ENCODE peak calls at places on chromosomes 5 and 9, in five cellular contexts. Q is MM.1S, J is OCI-LY7, G is HCT116, D is PC-9. T is an unnamed sample. For H3K9me2, the result is how much of the 10 kb centered on the place peaks cover.

GRCh38 chr5:82664711-82665110 is 386.6 kb upstream of the RPS23 start:
- DNase-seq in J (no peak), D (no peak), Q (no peak), G (no peak), T (no peak)

GRCh38 chr5:26003966-26004365 is 1034.4 kb downstream of the CDH9 start:
- DNase-seq in D (no peak), G (no peak), Q (no peak), J (no peak), T (no peak)

GRCh38 chr9:136590788-136591187 is 44.9 kb upstream of the NOTCH1 start:
- DNase-seq in G (no peak), Q (no peak), J (no peak), D (no peak), T (no peak)

GRCh38 chr5:56202483-56202882 is 30.6 kb downstream of the ANKRD55 start:
- DNase-seq in D (no peak), J (no peak), G (no peak), Q (no peak), T (no peak)

GRCh38 chr9:132989414-132989996 is 11.0 kb downstream of the GFI1B start:
- DNase-seq in J (no peak), Q (no peak), D (no peak), G (no peak), T (no peak)

GRCh38 chr5:14364576-14365472 is 216.8 kb upstream of the OTULINL start:
- DNase-seq in D (peak), G (peak), Q (no peak), J (peak), T (peak)

GRCh38 chr9:129289131-129289731 is 111.2 kb upstream of the IER5L start:
- DNase-seq in Q (peak), D (no peak), J (peak), G (no peak), T (no peak)

GRCh38 chr5:173498286-173498685 is 118.2 kb downstream of the BOD1 start:
- DNase-seq in J (no peak), Q (no peak), G (no peak), D (peak), T (no peak)

GRCh38 chr5:173187054-173187743 is 42.9 kb downstream of the BNIP1 start:
- DNase-seq in J (peak), Q (peak), G (peak), D (peak), T (no peak)

GRCh38 chr9:131529597-131530545 is 1.2 kb downstream of the UCK1 start:
- DNase-seq in G (no peak), D (no peak), J (no peak), Q (no peak), T (no peak)

GRCh38 chr5:95955996-95956899 is 5.4 kb downstream of the ELL2 start:
- DNase-seq in D (no peak), Q (no peak), G (no peak), J (no peak), T (no peak)

GRCh38 chr5:74766348-74766886 is 500 bp downstream of the GFM2 start:
- DNase-seq in J (peak), Q (peak), G (peak), D (no peak), T (peak)

GRCh38 chr5:157248771-157249475 is 17.0 kb upstream of the CYFIP2 start:
- DNase-seq in D (no peak), G (no peak), Q (no peak), J (no peak), T (no peak)

GRCh38 chr9:127064335-127064734 is 58.1 kb downstream of the ANGPTL2 start:
- DNase-seq in D (no peak), Q (no peak), J (no peak), G (no peak), T (no peak)

GRCh38 chr5:24633705-24634325 is 11.0 kb downstream of the CDH10 start:
- DNase-seq in Q (peak), J (peak), G (peak), D (peak), T (peak)

GRCh38 chr5:2739360-2740050 is 12.0 kb downstream of the IRX2 start:
- DNase-seq in D (no peak), Q (no peak), G (no peak), J (no peak), T (no peak)

GRCh38 chr5:58094031-58094430 is 365.9 kb downstream of the PLK2 start:
- DNase-seq in G (no peak), D (peak), J (no peak), Q (peak), T (peak)

GRCh38 chr5:16980983-16981382 is 44.9 kb upstream of the MYO10 start:
- DNase-seq in Q (no peak), J (no peak), D (no peak), G (no peak), T (peak)

GRCh38 chr5:116825486-116825885 is 250.9 kb upstream of the SEMA6A start:
- DNase-seq in D (no peak), J (no peak), G (no peak), Q (no peak), T (no peak)
- H3K4me3 ChIP-seq in D (no peak), J (no peak), G (no peak), Q (no peak), T (no peak)

DNA sequence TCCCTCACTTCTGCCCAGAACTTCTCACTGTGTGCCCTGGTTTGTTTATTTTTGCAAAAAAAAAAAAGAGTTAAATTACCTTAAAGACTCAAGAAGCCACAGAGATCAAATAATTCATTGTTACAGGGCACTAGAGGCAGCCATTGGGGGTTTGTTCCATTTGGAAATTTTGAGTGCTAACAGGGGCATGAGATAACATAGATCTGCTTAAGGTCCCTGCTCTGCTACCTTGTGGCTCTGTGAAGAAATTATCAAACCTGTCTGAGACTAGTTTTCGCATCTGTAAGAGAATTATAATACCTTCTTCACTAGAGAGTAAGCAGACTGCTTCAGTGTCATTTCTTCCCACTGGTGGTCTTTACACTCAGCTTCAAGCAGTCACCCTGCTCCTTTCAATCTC is 394 bp downstream of the TLR4 start:
- DNase-seq in D (no peak), J (peak), Q (peak), G (no peak), T (no peak)
- H3K4me2 ChIP-seq in D (peak), J (peak), Q (peak), G (no peak), T (no peak)

GRCh38 chr9:82891321-82891720 is 171.6 kb downstream of the RASEF start:
- DNase-seq in J (no peak), Q (no peak), D (no peak), G (no peak), T (no peak)

GRCh38 chr9:82890401-82890800 is 172.5 kb downstream of the RASEF start:
- DNase-seq in Q (no peak), J (no peak), G (no peak), D (no peak), T (no peak)

GRCh38 chr9:82890865-82891264 is 172.1 kb downstream of the RASEF start:
- DNase-seq in Q (no peak), D (no peak), G (no peak), J (no peak), T (no peak)

GRCh38 chr9:82894961-82895902 is 167.7 kb downstream of the RASEF start:
- DNase-seq in J (no peak), G (no peak), Q (no peak), D (no peak), T (no peak)
- H3K9me2 ChIP-seq in J (under half), G (under half), Q (under half), D (under half), T (under half)

GRCh38 chr5:10564838-10565784 is 1.2 kb downstream of the ANKRD33B start:
- DNase-seq in Q (no peak), G (no peak), D (peak), J (peak), T (no peak)

GRCh38 chr5:10566556-10567068 is 2.7 kb downstream of the ANKRD33B start:
- DNase-seq in J (peak), G (no peak), D (no peak), Q (no peak), T (no peak)

GRCh38 chr5:10563940-10564837 is at the start of gene ANKRD33B:
- DNase-seq in D (peak), G (no peak), J (peak), Q (peak), T (peak)

GRCh38 chr5:10567181-10567591 is 3.3 kb downstream of the ANKRD33B start:
- DNase-seq in J (no peak), D (no peak), G (no peak), Q (no peak), T (no peak)

DNA sequence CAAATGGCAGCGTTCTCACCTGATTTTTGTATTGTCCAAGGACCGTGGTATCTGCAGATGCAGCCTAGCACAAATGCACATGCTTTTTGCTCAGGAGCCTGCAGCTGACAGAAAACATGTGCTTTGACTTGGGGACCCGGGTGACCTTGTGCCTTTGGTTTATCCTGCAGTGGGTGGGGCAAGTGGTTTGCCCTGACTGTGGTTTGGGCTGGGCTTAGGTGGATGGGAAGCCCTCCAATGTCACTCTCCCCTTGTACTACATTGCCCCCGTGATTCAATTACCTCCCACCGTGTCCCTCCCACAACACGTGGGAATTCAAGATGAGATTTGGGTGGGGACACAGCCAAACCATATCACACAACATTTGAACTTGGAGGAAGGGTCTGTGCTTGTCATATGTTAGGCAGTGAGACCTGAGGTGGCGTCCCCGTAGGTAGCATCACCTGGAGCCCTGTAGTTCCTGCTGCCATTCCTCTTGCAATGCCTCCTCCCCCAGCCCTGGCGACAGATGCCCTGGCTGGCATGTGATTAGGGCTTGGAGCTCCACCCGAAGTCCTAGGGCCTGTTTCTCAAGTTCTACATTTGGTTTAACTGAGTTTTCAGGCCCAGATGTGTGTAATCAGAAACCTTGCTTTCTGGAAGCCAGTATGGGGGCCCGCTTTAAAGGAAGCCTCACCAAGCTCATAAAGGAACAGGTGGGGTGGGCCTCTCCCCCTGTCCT is 2.1 kb downstream of the ANKRD33B start:
- DNase-seq in G (no peak), Q (peak), J (peak), D (peak), T (peak)
- H3K4me3 ChIP-seq in G (no peak), Q (peak), J (peak), D (peak), T (peak)

GRCh38 chr9:29669613-29670012 is 2096.3 kb upstream of the C9orf72 start:
- DNase-seq in G (no peak), D (no peak), J (no peak), Q (no peak), T (no peak)
- H3K4me2 ChIP-seq in G (no peak), D (no peak), J (no peak), Q (no peak), T (no peak)

GRCh38 chr9:82893549-82893948 is 169.4 kb downstream of the RASEF start:
- DNase-seq in G (no peak), D (no peak), Q (no peak), J (no peak), T (no peak)
- H3K9me2 ChIP-seq in G (under half), D (under half), Q (under half), J (under half), T (under half)

DNA sequence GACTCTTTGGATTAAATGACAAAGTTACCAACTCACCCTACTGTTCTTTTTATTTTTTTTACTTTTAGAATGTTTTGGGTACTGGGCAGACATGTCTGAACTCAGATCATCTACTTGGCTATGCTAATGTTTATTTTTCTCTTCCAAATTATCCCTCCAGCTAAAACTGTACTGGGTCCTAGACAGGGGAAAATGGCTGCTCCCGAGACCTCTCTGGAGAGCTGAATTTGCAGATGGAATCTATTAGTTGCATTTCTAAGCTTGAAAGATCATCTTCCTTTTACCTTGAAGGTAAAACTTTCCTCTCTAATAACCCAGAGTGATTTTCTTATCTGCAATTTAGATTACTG is 197.5 kb upstream of the SEMA6A start:
- DNase-seq in D (no peak), J (no peak), G (no peak), Q (no peak), T (no peak)
- H3K4me3 ChIP-seq in D (no peak), J (no peak), G (no peak), Q (no peak), T (no peak)

GRCh38 chr9:121298689-121299112 is 30.7 kb downstream of the GSN start:
- DNase-seq in Q (no peak), J (no peak), G (no peak), D (no peak), T (no peak)
- H3K4me2 ChIP-seq in Q (no peak), J (no peak), G (peak), D (peak), T (peak)

GRCh38 chr9:22055090-22055489 is 46.0 kb upstream of the CDKN2B start:
- DNase-seq in Q (no peak), J (no peak), G (no peak), D (no peak), T (peak)

GRCh38 chr9:22064957-22065356 is 55.9 kb upstream of the CDKN2B start:
- DNase-seq in Q (no peak), J (no peak), G (no peak), D (no peak), T (no peak)

GRCh38 chr9:22065431-22065830 is 56.3 kb upstream of the CDKN2B start:
- DNase-seq in D (no peak), J (no peak), G (no peak), Q (no peak), T (no peak)

GRCh38 chr9:22056402-22056801 is 47.3 kb upstream of the CDKN2B start:
- DNase-seq in Q (peak), G (no peak), D (no peak), J (no peak), T (no peak)

DNA sequence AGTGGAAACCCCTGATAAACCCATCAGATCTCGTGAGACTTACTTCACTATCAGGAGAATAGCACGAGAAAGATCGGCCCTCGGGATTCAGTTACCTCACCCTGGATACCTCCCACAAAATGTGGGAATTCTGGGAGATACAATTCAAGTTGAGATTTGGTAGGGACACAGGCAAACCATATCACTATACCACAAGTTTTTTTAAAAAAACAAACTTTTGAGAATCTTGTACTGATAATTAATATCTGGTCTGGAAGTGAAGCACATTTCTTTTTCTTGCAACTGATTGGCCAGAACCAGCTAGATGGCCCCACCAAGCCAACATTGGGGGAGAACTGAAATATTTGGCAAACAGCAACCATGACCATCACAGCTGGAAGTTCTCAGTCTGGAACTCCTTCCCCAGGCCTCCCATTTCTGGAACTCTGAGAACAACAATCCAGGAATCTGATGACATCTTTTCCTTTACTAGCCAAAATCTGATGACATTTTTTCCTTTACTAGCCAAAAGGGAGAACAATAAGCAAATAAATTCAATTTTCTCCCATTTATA is 51.8 kb upstream of the CDKN2B start:
- DNase-seq in D (no peak), G (no peak), Q (no peak), J (no peak), T (no peak)
- H3K9me2 ChIP-seq in D (under half), G (under half), Q (under half), J (under half), T (under half)

T was measured in PC-3.